ENCODE peak calls at places on chromosomes 11 and 22, in six cellular contexts. One of them, this sample, is unnamed.
A peak's percentile ranks its signal among the peaks of the same experiment; 100 is the strongest.

GRCh38 chr11:45805305-45806071 is 539 bp downstream of the SLC35C1 start:
- DNase-seq in psoas muscle: peak; percentile 72
- DNase-seq in CD8-positive, alpha-beta memory T cell: no peak
- DNase-seq in kidney: peak; percentile 86
- DNase-seq in gastrocnemius medialis: peak; percentile 32
- DNase-seq in colonic mucosa: no peak
- DNase-seq in this sample: no peak

GRCh38 chr11:111634981-111635705 is 32.9 kb downstream of the SIK2 start:
- DNase-seq in psoas muscle: no peak
- DNase-seq in CD8-positive, alpha-beta memory T cell: no peak
- DNase-seq in kidney: no peak
- DNase-seq in gastrocnemius medialis: no peak
- DNase-seq in colonic mucosa: no peak
- DNase-seq in this sample: no peak

GRCh38 chr22:26134654-26135330 is 34.5 kb upstream of the SEZ6L start:
- DNase-seq in psoas muscle: no peak
- DNase-seq in CD8-positive, alpha-beta memory T cell: no peak
- DNase-seq in kidney: no peak
- DNase-seq in gastrocnemius medialis: no peak
- DNase-seq in colonic mucosa: no peak
- DNase-seq in this sample: no peak

GRCh38 chr22:40027191-40028097 is 32.7 kb downstream of the FAM83F start:
- DNase-seq in psoas muscle: no peak
- DNase-seq in CD8-positive, alpha-beta memory T cell: no peak
- DNase-seq in kidney: peak; percentile 59
- DNase-seq in gastrocnemius medialis: no peak
- DNase-seq in colonic mucosa: no peak
- DNase-seq in this sample: no peak

GRCh38 chr11:63999349-64000025 is 13.2 kb downstream of the OTUB1 start:
- DNase-seq in psoas muscle: peak; percentile 71
- DNase-seq in CD8-positive, alpha-beta memory T cell: peak; percentile 41
- DNase-seq in kidney: peak; percentile 93
- DNase-seq in gastrocnemius medialis: no peak
- DNase-seq in colonic mucosa: peak; percentile 79
- DNase-seq in this sample: peak; percentile 49

GRCh38 chr11:133347988-133348387 is 184.3 kb downstream of the OPCML start:
- DNase-seq in psoas muscle: no peak
- DNase-seq in CD8-positive, alpha-beta memory T cell: no peak
- DNase-seq in kidney: no peak
- DNase-seq in gastrocnemius medialis: no peak
- DNase-seq in colonic mucosa: no peak
- DNase-seq in this sample: no peak

GRCh38 chr22:40542821-40543540 is 93.5 kb downstream of the MRTFA start:
- DNase-seq in psoas muscle: no peak
- DNase-seq in CD8-positive, alpha-beta memory T cell: no peak
- DNase-seq in kidney: no peak
- DNase-seq in gastrocnemius medialis: no peak
- DNase-seq in colonic mucosa: no peak
- DNase-seq in this sample: no peak

GRCh38 chr22:16783930-16784354 is 41.3 kb downstream of the XKR3 start:
- DNase-seq in psoas muscle: no peak
- DNase-seq in CD8-positive, alpha-beta memory T cell: no peak
- DNase-seq in kidney: no peak
- DNase-seq in gastrocnemius medialis: no peak
- DNase-seq in colonic mucosa: no peak
- DNase-seq in this sample: no peak

GRCh38 chr22:46480396-46480795 is 57.0 kb downstream of the CELSR1 start:
- DNase-seq in psoas muscle: no peak
- DNase-seq in CD8-positive, alpha-beta memory T cell: no peak
- DNase-seq in kidney: no peak
- DNase-seq in gastrocnemius medialis: no peak
- DNase-seq in colonic mucosa: no peak
- DNase-seq in this sample: no peak

GRCh38 chr11:24086921-24087320 is 409.9 kb upstream of the LUZP2 start:
- DNase-seq in psoas muscle: no peak
- DNase-seq in CD8-positive, alpha-beta memory T cell: no peak
- DNase-seq in kidney: no peak
- DNase-seq in gastrocnemius medialis: no peak
- DNase-seq in colonic mucosa: no peak
- DNase-seq in this sample: no peak
- H3K4me1 ChIP-seq in psoas muscle: no peaks in the 10 kb centered on the region
- H3K4me1 ChIP-seq in CD8-positive, alpha-beta memory T cell: no peaks in the 10 kb centered on the region
- H3K4me1 ChIP-seq in kidney: no peaks in the 10 kb centered on the region
- H3K4me1 ChIP-seq in gastrocnemius medialis: no peaks in the 10 kb centered on the region
- H3K4me1 ChIP-seq in colonic mucosa: no peaks in the 10 kb centered on the region
- H3K4me1 ChIP-seq in this sample: no peaks in the 10 kb centered on the region

GRCh38 chr11:84241374-84242131 is 955.4 kb upstream of the CCDC90B start:
- DNase-seq in psoas muscle: no peak
- DNase-seq in CD8-positive, alpha-beta memory T cell: no peak
- DNase-seq in kidney: no peak
- DNase-seq in gastrocnemius medialis: no peak
- DNase-seq in colonic mucosa: no peak
- DNase-seq in this sample: no peak

GRCh38 chr11:84234011-84234410 is 947.8 kb upstream of the CCDC90B start:
- DNase-seq in psoas muscle: no peak
- DNase-seq in CD8-positive, alpha-beta memory T cell: no peak
- DNase-seq in kidney: no peak
- DNase-seq in gastrocnemius medialis: no peak
- DNase-seq in colonic mucosa: no peak
- DNase-seq in this sample: no peak

GRCh38 chr11:84232511-84232910 is 946.3 kb upstream of the CCDC90B start:
- DNase-seq in psoas muscle: no peak
- DNase-seq in CD8-positive, alpha-beta memory T cell: no peak
- DNase-seq in kidney: no peak
- DNase-seq in gastrocnemius medialis: no peak
- DNase-seq in colonic mucosa: no peak
- DNase-seq in this sample: no peak

GRCh38 chr11:84234462-84235202 is 948.5 kb upstream of the CCDC90B start:
- DNase-seq in psoas muscle: no peak
- DNase-seq in CD8-positive, alpha-beta memory T cell: no peak
- DNase-seq in kidney: no peak
- DNase-seq in gastrocnemius medialis: no peak
- DNase-seq in colonic mucosa: no peak
- DNase-seq in this sample: no peak

DNA sequence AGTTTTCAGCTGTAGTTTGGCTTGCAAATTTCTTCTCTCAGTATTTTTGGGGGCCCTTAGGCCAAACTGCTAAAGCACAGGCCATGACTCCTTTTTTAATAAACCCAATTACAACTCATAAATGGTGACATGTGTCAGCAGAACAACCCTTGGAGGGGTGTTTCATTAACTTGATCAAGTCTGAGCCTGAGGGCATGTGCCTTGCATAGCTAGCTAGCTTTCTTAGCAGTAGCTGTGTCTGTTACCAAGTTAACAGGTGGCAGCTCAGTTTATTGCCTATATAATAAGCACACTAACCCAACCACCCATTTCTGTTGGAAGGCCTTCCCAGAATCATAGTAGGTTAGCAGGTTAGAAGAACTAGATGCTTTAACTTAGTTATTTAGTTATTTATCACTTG is 950.3 kb upstream of the CCDC90B start:
- DNase-seq in psoas muscle: no peak
- DNase-seq in CD8-positive, alpha-beta memory T cell: no peak
- DNase-seq in kidney: no peak
- DNase-seq in gastrocnemius medialis: no peak
- DNase-seq in colonic mucosa: no peak
- DNase-seq in this sample: no peak
- H3K4me3 ChIP-seq in psoas muscle: no peak overlapping the region
- H3K4me3 ChIP-seq in CD8-positive, alpha-beta memory T cell: no peak overlapping the region
- H3K4me3 ChIP-seq in kidney: no peak overlapping the region
- H3K4me3 ChIP-seq in gastrocnemius medialis: no peak overlapping the region
- H3K4me3 ChIP-seq in colonic mucosa: no peak overlapping the region
- H3K4me3 ChIP-seq in this sample: no peak overlapping the region

GRCh38 chr11:94131363-94132115 is 2.9 kb downstream of the PANX1 start:
- DNase-seq in psoas muscle: no peak
- DNase-seq in CD8-positive, alpha-beta memory T cell: no peak
- DNase-seq in kidney: no peak
- DNase-seq in gastrocnemius medialis: no peak
- DNase-seq in colonic mucosa: no peak
- DNase-seq in this sample: no peak
- H3K4me1 ChIP-seq in psoas muscle: peaks cover 15% of the 10 kb centered on the region
- H3K4me1 ChIP-seq in CD8-positive, alpha-beta memory T cell: peaks cover 52% of the 10 kb centered on the region
- H3K4me1 ChIP-seq in kidney: peaks cover 19% of the 10 kb centered on the region
- H3K4me1 ChIP-seq in gastrocnemius medialis: peaks cover 47% of the 10 kb centered on the region
- H3K4me1 ChIP-seq in colonic mucosa: no peaks in the 10 kb centered on the region
- H3K4me1 ChIP-seq in this sample: peaks cover 45% of the 10 kb centered on the region

GRCh38 chr11:82889133-82890001 is 10.9 kb downstream of the PRCP start:
- DNase-seq in psoas muscle: no peak
- DNase-seq in CD8-positive, alpha-beta memory T cell: no peak
- DNase-seq in kidney: no peak
- DNase-seq in gastrocnemius medialis: no peak
- DNase-seq in colonic mucosa: no peak
- DNase-seq in this sample: no peak
- H3K4me3 ChIP-seq in psoas muscle: peak overlapping the region; percentile 17
- H3K4me3 ChIP-seq in CD8-positive, alpha-beta memory T cell: no peak overlapping the region
- H3K4me3 ChIP-seq in kidney: no peak overlapping the region
- H3K4me3 ChIP-seq in gastrocnemius medialis: no peak overlapping the region
- H3K4me3 ChIP-seq in colonic mucosa: no peak overlapping the region
- H3K4me3 ChIP-seq in this sample: no peak overlapping the region

GRCh38 chr11:839280-839623 is 3.1 kb downstream of the POLR2L start:
- DNase-seq in psoas muscle: no peak
- DNase-seq in CD8-positive, alpha-beta memory T cell: no peak
- DNase-seq in kidney: no peak
- DNase-seq in gastrocnemius medialis: no peak
- DNase-seq in colonic mucosa: no peak
- DNase-seq in this sample: no peak

GRCh38 chr11:837189-837989 is 4.6 kb downstream of the CD151 start:
- DNase-seq in psoas muscle: no peak
- DNase-seq in CD8-positive, alpha-beta memory T cell: no peak
- DNase-seq in kidney: no peak
- DNase-seq in gastrocnemius medialis: no peak
- DNase-seq in colonic mucosa: no peak
- DNase-seq in this sample: no peak

GRCh38 chr11:837990-838307 is 4.4 kb downstream of the POLR2L start:
- DNase-seq in psoas muscle: no peak
- DNase-seq in CD8-positive, alpha-beta memory T cell: no peak
- DNase-seq in kidney: no peak
- DNase-seq in gastrocnemius medialis: no peak
- DNase-seq in colonic mucosa: no peak
- DNase-seq in this sample: no peak

GRCh38 chr11:839875-840617 is 2.3 kb downstream of the POLR2L start:
- DNase-seq in psoas muscle: no peak
- DNase-seq in CD8-positive, alpha-beta memory T cell: no peak
- DNase-seq in kidney: no peak
- DNase-seq in gastrocnemius medialis: no peak
- DNase-seq in colonic mucosa: no peak
- DNase-seq in this sample: no peak

DNA sequence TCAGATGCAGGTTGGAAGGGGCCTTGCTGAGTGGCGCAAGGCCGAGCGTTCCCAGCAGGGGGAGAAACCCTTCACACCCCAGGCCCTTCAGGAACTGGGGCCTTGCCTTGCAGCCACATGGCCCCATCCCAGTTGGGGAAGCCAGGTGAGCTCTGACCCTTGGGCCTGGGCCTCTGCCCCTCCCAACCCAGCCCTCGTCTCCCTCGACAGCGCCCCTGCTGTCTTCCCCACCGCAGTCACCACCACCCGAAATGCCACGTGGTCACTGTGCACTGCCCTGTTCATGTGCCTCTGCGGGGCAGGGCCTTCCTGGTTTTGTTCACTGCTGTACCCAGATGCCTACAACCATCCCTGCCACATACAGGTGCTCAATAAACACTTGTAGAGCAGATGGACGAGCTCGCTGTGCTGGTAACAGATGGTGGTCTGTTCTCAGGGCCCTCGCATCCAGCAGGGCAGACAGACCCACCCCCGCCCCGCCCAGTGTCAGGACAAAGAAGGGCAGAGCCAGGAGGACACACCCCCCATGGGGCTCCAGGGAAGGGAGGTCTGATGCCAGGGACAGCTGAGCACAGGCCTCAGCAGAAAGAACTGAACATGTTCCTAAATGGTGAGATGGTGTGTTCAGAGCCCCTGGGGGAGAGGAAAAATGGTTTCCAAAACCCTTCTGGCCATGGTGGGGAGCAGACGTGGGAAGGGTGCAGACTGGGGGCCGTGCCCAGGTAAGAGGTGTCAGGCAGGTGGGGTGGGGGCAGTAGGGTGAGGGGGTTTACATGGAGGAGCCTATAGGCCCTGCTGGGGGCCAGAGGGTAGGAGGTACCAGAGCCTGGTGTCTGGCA is 3.7 kb downstream of the POLR2L start:
- DNase-seq in psoas muscle: no peak
- DNase-seq in CD8-positive, alpha-beta memory T cell: no peak
- DNase-seq in kidney: no peak
- DNase-seq in gastrocnemius medialis: no peak
- DNase-seq in colonic mucosa: peak; percentile 67
- DNase-seq in this sample: no peak
- H3K4me1 ChIP-seq in psoas muscle: peaks cover 44% of the 10 kb centered on the region
- H3K4me1 ChIP-seq in CD8-positive, alpha-beta memory T cell: peaks cover 20% of the 10 kb centered on the region
- H3K4me1 ChIP-seq in kidney: peaks cover 12% of the 10 kb centered on the region
- H3K4me1 ChIP-seq in gastrocnemius medialis: peaks cover 41% of the 10 kb centered on the region
- H3K4me1 ChIP-seq in colonic mucosa: peaks cover 35% of the 10 kb centered on the region
- H3K4me1 ChIP-seq in this sample: peaks cover 35% of the 10 kb centered on the region

GRCh38 chr11:128889657-128890213 is 1.4 kb upstream of the KCNJ5 start:
- DNase-seq in psoas muscle: no peak
- DNase-seq in CD8-positive, alpha-beta memory T cell: no peak
- DNase-seq in kidney: no peak
- DNase-seq in gastrocnemius medialis: no peak
- DNase-seq in colonic mucosa: no peak
- DNase-seq in this sample: no peak
- H3K4me3 ChIP-seq in psoas muscle: no peak overlapping the region
- H3K4me3 ChIP-seq in CD8-positive, alpha-beta memory T cell: no peak overlapping the region
- H3K4me3 ChIP-seq in kidney: peak overlapping the region; percentile 57
- H3K4me3 ChIP-seq in gastrocnemius medialis: no peak overlapping the region
- H3K4me3 ChIP-seq in colonic mucosa: no peak overlapping the region
- H3K4me3 ChIP-seq in this sample: no peak overlapping the region

This sample was measured in CD4-positive, CD25-positive, alpha-beta regulatory T cell.